ENCODE peak calls at places on chromosomes 2 and 18, in five cellular contexts. V, X, M, W and F are unnamed samples.

GRCh38 chr2:28736034-28736433 is 15.6 kb upstream of the PPP1CB start:
- DNase-seq in M (no peak), W (no peak), X (peak), V (no peak), F (no peak)

GRCh38 chr2:28344756-28345291 is 47.8 kb upstream of the FOSL2 start:
- DNase-seq in V (no peak), W (no peak), X (no peak), M (no peak), F (no peak)

GRCh38 chr18:3114026-3114425 is 101.1 kb upstream of the LPIN2 start:
- DNase-seq in X (no peak), M (no peak), V (no peak), W (no peak), F (no peak)

GRCh38 chr18:48599391-48599790 is 60.6 kb downstream of the CTIF start:
- DNase-seq in W (no peak), X (no peak), V (no peak), M (no peak), F (no peak)

GRCh38 chr2:24049485-24050021 is at the start of gene FKBP1B:
- DNase-seq in X (peak), M (peak), V (no peak), W (peak), F (no peak)

GRCh38 chr2:235690809-235691450 is 197.1 kb downstream of the AGAP1 start:
- DNase-seq in W (no peak), V (no peak), M (no peak), X (no peak), F (no peak)

GRCh38 chr2:73359915-73360697 is 25.5 kb upstream of the ALMS1 start:
- DNase-seq in W (no peak), M (peak), V (no peak), X (peak), F (no peak)

GRCh38 chr2:157032019-157032418 is 225.5 kb upstream of the GALNT5 start:
- DNase-seq in W (peak), V (peak), M (peak), X (no peak), F (no peak)

GRCh38 chr2:186907897-186908296 is 58.9 kb upstream of the ZSWIM2 start:
- DNase-seq in V (no peak), M (no peak), W (no peak), X (no peak), F (no peak)

GRCh38 chr18:28003451-28003850 is 173.5 kb downstream of the CDH2 start:
- DNase-seq in M (peak), X (no peak), W (peak), V (no peak), F (no peak)

GRCh38 chr18:55663891-55664290 is 75.9 kb upstream of the TCF4 start:
- DNase-seq in V (no peak), X (no peak), W (no peak), M (no peak), F (no peak)

GRCh38 chr18:39496986-39497385 is 1931.4 kb upstream of the CELF4 start:
- DNase-seq in X (no peak), V (no peak), M (no peak), W (no peak), F (no peak)

GRCh38 chr2:1642066-1642861 is 102.1 kb downstream of the PXDN start:
- DNase-seq in M (no peak), V (no peak), W (no peak), X (no peak), F (no peak)

GRCh38 chr2:11974573-11974972 is 228.1 kb downstream of the LPIN1 start:
- DNase-seq in X (no peak), V (no peak), W (no peak), M (no peak), F (no peak)

GRCh38 chr2:201273330-201273983 is 13.1 kb downstream of the CASP8 start:
- DNase-seq in X (no peak), V (no peak), W (no peak), M (no peak), F (no peak)

GRCh38 chr18:5294618-5295230 is 802 bp downstream of the ZBTB14 start:
- DNase-seq in X (no peak), V (peak), M (peak), W (no peak), F (peak)

GRCh38 chr2:121625953-121626352 is 23.3 kb downstream of the CLASP1 start:
- DNase-seq in V (no peak), X (no peak), W (no peak), M (no peak), F (no peak)

GRCh38 chr2:214489702-214490101 is 78.8 kb downstream of the VWC2L start:
- DNase-seq in W (no peak), M (no peak), V (no peak), X (no peak), F (no peak)

GRCh38 chr2:217153433-217153997 is 293.7 kb upstream of the TNP1 start:
- DNase-seq in V (no peak), W (no peak), X (no peak), M (no peak), F (no peak)

GRCh38 chr2:173271825-173272224 is 82.8 kb upstream of the CDCA7 start:
- DNase-seq in X (no peak), M (peak), W (no peak), V (no peak), F (no peak)

GRCh38 chr2:15677141-15677911 is 85.7 kb downstream of the DDX1 start:
- DNase-seq in M (no peak), V (no peak), X (no peak), W (no peak), F (no peak)

GRCh38 chr2:15449542-15450236 is 111.4 kb downstream of the NBAS start:
- DNase-seq in X (no peak), W (no peak), V (no peak), M (no peak), F (no peak)

GRCh38 chr2:66575625-66576371 is 140.9 kb downstream of the MEIS1 start:
- DNase-seq in X (peak), M (peak), W (no peak), V (no peak), F (no peak)

GRCh38 chr18:10274327-10274726 is 180.1 kb upstream of the APCDD1 start:
- DNase-seq in W (no peak), V (peak), M (peak), X (no peak), F (no peak)

GRCh38 chr2:165725421-165725820 is 68.6 kb downstream of the GALNT3 start:
- DNase-seq in V (peak), X (no peak), W (peak), M (peak), F (no peak)

GRCh38 chr18:51051105-51051712 is 21.2 kb downstream of the SMAD4 start:
- DNase-seq in M (peak), W (no peak), V (peak), X (peak), F (no peak)

GRCh38 chr2:198901894-198902293 is 555.8 kb downstream of the SATB2 start:
- DNase-seq in X (no peak), V (no peak), M (peak), W (no peak), F (no peak)

GRCh38 chr18:34880882-34881852 is 160.0 kb upstream of the MAPRE2 start:
- DNase-seq in V (no peak), W (no peak), X (no peak), M (peak), F (no peak)

GRCh38 chr2:20675701-20676352 is 8.9 kb downstream of the GDF7 start:
- DNase-seq in W (no peak), X (peak), V (no peak), M (no peak), F (no peak)